ENCODE peak calls at places on chromosomes 13 and 19, in six cellular contexts. One of them, this sample, is unnamed.

GRCh38 chr13:41075034-41075433 is 13.7 kb downstream of the WBP4 start:
- DNase-seq in sigmoid colon: no peak
- DNase-seq in GM12891: no peak
- DNase-seq in transverse colon: no peak
- DNase-seq in upper lobe of left lung: no peak
- DNase-seq in prostate gland: peak
- DNase-seq in this sample: no peak

GRCh38 chr13:49248433-49249002 is 793 bp downstream of the CDADC1 start:
- DNase-seq in sigmoid colon: no peak
- DNase-seq in GM12891: no peak
- DNase-seq in transverse colon: no peak
- DNase-seq in upper lobe of left lung: peak
- DNase-seq in prostate gland: no peak
- DNase-seq in this sample: peak

GRCh38 chr13:57653229-57653994 is 21.9 kb downstream of the PCDH17 start:
- DNase-seq in sigmoid colon: no peak
- DNase-seq in GM12891: no peak
- DNase-seq in transverse colon: no peak
- DNase-seq in upper lobe of left lung: no peak
- DNase-seq in prostate gland: no peak
- DNase-seq in this sample: no peak

GRCh38 chr13:92354583-92354982 is 872.0 kb upstream of the GPC6 start:
- DNase-seq in sigmoid colon: no peak
- DNase-seq in GM12891: no peak
- DNase-seq in transverse colon: no peak
- DNase-seq in upper lobe of left lung: no peak
- DNase-seq in prostate gland: no peak
- DNase-seq in this sample: no peak

GRCh38 chr13:107421951-107422350 is 793.4 kb downstream of the LIG4 start:
- DNase-seq in sigmoid colon: no peak
- DNase-seq in GM12891: no peak
- DNase-seq in transverse colon: no peak
- DNase-seq in upper lobe of left lung: no peak
- DNase-seq in prostate gland: no peak
- DNase-seq in this sample: no peak

GRCh38 chr19:10353793-10354391 is 14.5 kb upstream of the ICAM3 start:
- DNase-seq in sigmoid colon: no peak
- DNase-seq in GM12891: no peak
- DNase-seq in transverse colon: peak
- DNase-seq in upper lobe of left lung: no peak
- DNase-seq in prostate gland: no peak
- DNase-seq in this sample: no peak

GRCh38 chr19:4754248-4754647 is 30.6 kb upstream of the DPP9 start:
- DNase-seq in sigmoid colon: no peak
- DNase-seq in GM12891: no peak
- DNase-seq in transverse colon: no peak
- DNase-seq in upper lobe of left lung: no peak
- DNase-seq in prostate gland: no peak
- DNase-seq in this sample: peak

GRCh38 chr19:47113446-47114348 is at the start of gene ZC3H4:
- DNase-seq in sigmoid colon: peak
- DNase-seq in GM12891: peak
- DNase-seq in transverse colon: peak
- DNase-seq in upper lobe of left lung: peak
- DNase-seq in prostate gland: peak
- DNase-seq in this sample: peak

GRCh38 chr19:34364830-34365462 is at the start of gene GPI:
- DNase-seq in sigmoid colon: peak
- DNase-seq in GM12891: peak
- DNase-seq in transverse colon: peak
- DNase-seq in upper lobe of left lung: peak
- DNase-seq in prostate gland: peak
- DNase-seq in this sample: peak

GRCh38 chr19:13864513-13865242 is 12.3 kb upstream of the NANOS3 start:
- DNase-seq in sigmoid colon: no peak
- DNase-seq in GM12891: no peak
- DNase-seq in transverse colon: no peak
- DNase-seq in upper lobe of left lung: no peak
- DNase-seq in prostate gland: no peak
- DNase-seq in this sample: no peak

GRCh38 chr13:114099191-114099590 is 33.2 kb downstream of the RASA3 start:
- DNase-seq in sigmoid colon: peak
- DNase-seq in GM12891: no peak
- DNase-seq in transverse colon: peak
- DNase-seq in upper lobe of left lung: peak
- DNase-seq in prostate gland: peak
- DNase-seq in this sample: peak

GRCh38 chr13:95243207-95243606 is 58.0 kb downstream of the ABCC4 start:
- DNase-seq in sigmoid colon: no peak
- DNase-seq in GM12891: no peak
- DNase-seq in transverse colon: no peak
- DNase-seq in upper lobe of left lung: no peak
- DNase-seq in prostate gland: no peak
- DNase-seq in this sample: no peak
- TF ChIP-seq POLR2AphosphoS5 in sigmoid colon: no peak
- TF ChIP-seq POLR2AphosphoS5 in GM12891: no peak
- TF ChIP-seq POLR2AphosphoS5 in transverse colon: no peak
- TF ChIP-seq POLR2AphosphoS5 in upper lobe of left lung: no peak
- TF ChIP-seq POLR2AphosphoS5 in prostate gland: no peak
- TF ChIP-seq POLR2AphosphoS5 in this sample: no peak

DNA sequence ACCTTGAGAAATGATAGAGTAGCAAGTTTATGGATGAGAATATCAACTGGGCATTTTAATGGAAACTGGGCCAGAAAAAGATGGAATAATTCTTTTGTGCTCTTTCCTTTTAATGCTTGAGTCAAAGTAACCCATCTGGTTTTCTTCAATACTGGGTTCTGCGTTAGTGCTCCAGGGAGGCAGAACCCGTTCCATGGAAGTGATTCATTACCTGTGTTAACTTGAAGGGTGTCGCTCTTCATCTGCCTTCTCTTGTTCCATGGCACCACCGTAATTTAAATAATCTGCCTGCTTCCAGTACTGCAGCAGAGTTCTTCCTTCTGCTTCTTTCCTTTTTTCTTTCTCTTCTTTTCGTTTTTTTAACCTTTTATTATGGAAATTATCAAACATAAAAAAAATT is 14.7 kb upstream of the USP12 start:
- DNase-seq in sigmoid colon: no peak
- DNase-seq in GM12891: no peak
- DNase-seq in transverse colon: no peak
- DNase-seq in upper lobe of left lung: no peak
- DNase-seq in prostate gland: no peak
- DNase-seq in this sample: no peak
- TF ChIP-seq POLR2AphosphoS5 in sigmoid colon: no peak
- TF ChIP-seq POLR2AphosphoS5 in GM12891: no peak
- TF ChIP-seq POLR2AphosphoS5 in transverse colon: no peak
- TF ChIP-seq POLR2AphosphoS5 in upper lobe of left lung: no peak
- TF ChIP-seq POLR2AphosphoS5 in prostate gland: no peak
- TF ChIP-seq POLR2AphosphoS5 in this sample: no peak

GRCh38 chr13:33815011-33815550 is 2.9 kb upstream of the RFC3 start:
- DNase-seq in sigmoid colon: no peak
- DNase-seq in GM12891: no peak
- DNase-seq in transverse colon: no peak
- DNase-seq in upper lobe of left lung: no peak
- DNase-seq in prostate gland: no peak
- DNase-seq in this sample: no peak

GRCh38 chr13:33816912-33817311 is 1.0 kb upstream of the RFC3 start:
- DNase-seq in sigmoid colon: no peak
- DNase-seq in GM12891: no peak
- DNase-seq in transverse colon: no peak
- DNase-seq in upper lobe of left lung: no peak
- DNase-seq in prostate gland: no peak
- DNase-seq in this sample: no peak

GRCh38 chr13:33817513-33817842 is 471 bp upstream of the RFC3 start:
- DNase-seq in sigmoid colon: no peak
- DNase-seq in GM12891: no peak
- DNase-seq in transverse colon: no peak
- DNase-seq in upper lobe of left lung: no peak
- DNase-seq in prostate gland: no peak
- DNase-seq in this sample: no peak

DNA sequence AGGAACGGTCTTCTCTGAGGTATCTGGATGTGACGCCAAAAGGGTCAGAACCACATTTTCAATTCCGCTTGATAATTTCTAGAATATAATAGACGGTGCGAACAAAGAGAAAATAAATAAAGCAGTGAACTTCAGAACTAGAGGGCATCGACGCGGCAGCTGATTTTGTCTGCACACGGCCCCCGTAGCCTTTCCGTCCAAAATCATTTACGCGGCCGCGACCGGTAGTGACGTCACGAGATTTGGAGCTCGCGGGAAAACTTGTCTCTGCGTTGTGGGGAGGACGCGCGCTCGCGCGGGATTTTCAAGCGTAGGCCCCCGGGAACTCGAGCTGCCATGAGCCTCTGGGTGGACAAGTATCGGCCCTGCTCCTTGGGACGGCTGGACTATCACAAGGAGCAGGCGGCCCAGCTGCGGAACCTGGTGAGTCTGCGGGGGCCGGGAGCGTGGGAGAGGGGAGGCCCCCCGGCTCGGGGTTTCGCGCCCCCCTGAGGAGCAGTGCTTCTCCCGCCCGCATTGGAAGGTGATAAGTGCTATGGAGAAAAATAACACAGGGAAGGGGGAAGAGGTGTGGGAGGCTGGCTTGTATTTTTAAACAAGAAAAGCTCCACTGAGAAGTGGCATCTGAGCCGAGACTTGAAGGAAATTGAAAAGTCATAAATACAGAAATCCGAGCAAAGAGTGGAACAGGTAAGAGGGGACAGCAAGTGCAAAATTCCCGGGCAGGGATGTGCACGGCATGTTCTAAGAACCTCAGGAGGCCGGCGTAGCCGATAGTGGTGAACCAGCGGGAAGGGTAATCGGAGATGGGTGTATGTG is at the start of gene RFC3:
- DNase-seq in sigmoid colon: peak
- DNase-seq in GM12891: peak
- DNase-seq in transverse colon: peak
- DNase-seq in upper lobe of left lung: peak
- DNase-seq in prostate gland: peak
- DNase-seq in this sample: peak
- TF ChIP-seq POLR2AphosphoS5 in sigmoid colon: peak
- TF ChIP-seq POLR2AphosphoS5 in GM12891: peak
- TF ChIP-seq POLR2AphosphoS5 in transverse colon: peak
- TF ChIP-seq POLR2AphosphoS5 in upper lobe of left lung: peak
- TF ChIP-seq POLR2AphosphoS5 in prostate gland: peak
- TF ChIP-seq POLR2AphosphoS5 in this sample: no peak

DNA sequence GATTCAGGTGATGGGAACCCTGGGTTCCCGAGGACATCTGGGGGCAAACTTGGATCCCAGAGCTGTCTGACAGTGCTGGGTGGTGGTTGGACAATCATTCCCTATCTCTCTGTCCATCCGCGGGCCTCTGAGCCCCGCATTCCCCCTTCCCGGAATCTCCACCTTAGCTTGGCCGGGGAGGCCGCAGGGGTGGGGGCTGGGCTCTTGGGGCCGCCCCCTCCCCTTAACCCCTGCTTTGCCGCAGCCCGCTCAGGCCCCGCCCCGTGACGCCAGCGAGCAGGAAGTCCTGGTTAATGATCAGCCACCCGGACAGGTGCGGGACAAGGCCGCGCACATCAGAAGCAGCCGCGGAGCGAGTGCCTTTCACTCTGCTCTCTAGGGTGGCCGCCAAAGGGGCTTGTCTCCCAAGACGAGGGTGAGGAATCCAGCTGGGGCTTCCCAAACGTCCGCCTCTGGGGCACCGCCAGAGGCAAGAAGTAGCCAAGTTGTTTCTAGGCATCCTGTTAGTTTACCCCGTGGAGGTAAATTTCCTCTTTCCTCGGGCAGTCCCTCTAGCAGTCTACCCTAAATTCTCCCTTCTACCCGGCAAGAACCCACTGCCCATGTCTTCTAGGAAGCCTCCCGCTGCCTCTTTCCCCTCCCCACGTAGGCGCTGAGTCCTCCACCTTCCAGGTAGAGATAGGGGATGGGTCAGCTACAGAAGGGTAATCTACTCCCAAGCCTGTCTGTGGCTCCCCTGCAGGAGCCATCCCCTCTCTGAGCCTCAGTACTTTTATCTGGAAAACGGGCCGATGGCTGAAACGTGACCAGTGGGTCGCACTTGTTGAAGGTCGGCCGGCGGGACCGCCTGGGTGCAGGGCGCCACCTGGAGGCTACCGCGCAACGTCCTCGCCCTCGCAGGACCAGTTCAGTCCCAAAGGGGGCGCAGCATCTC is 3.0 kb downstream of the IRF2BP1 start:
- DNase-seq in sigmoid colon: peak
- DNase-seq in GM12891: peak
- DNase-seq in transverse colon: peak
- DNase-seq in upper lobe of left lung: peak
- DNase-seq in prostate gland: peak
- DNase-seq in this sample: peak
- TF ChIP-seq POLR2AphosphoS5 in sigmoid colon: no peak
- TF ChIP-seq POLR2AphosphoS5 in GM12891: no peak
- TF ChIP-seq POLR2AphosphoS5 in transverse colon: peak
- TF ChIP-seq POLR2AphosphoS5 in upper lobe of left lung: no peak
- TF ChIP-seq POLR2AphosphoS5 in prostate gland: peak
- TF ChIP-seq POLR2AphosphoS5 in this sample: peak

DNA sequence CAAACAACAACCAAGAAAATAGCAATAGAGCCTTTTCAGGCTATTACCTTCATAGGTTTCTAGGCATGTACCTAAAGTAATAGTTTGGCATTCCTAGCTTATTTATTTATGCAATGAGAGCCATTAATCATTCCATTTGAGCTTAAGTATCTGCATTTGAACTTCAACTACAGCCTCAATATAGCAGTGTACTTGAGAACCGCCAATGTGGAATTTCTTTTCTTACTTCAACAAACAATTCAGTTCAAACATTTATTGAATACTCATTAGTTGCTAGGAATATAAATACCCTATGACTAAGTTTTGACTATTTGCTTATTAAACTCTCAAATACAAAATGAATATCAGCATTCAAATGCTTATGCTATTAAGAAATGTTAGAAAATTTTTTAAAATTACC is 38.0 kb upstream of the FREM2 start:
- DNase-seq in sigmoid colon: no peak
- DNase-seq in GM12891: no peak
- DNase-seq in transverse colon: no peak
- DNase-seq in upper lobe of left lung: no peak
- DNase-seq in prostate gland: no peak
- DNase-seq in this sample: no peak
- TF ChIP-seq POLR2AphosphoS5 in sigmoid colon: no peak
- TF ChIP-seq POLR2AphosphoS5 in GM12891: no peak
- TF ChIP-seq POLR2AphosphoS5 in transverse colon: no peak
- TF ChIP-seq POLR2AphosphoS5 in upper lobe of left lung: no peak
- TF ChIP-seq POLR2AphosphoS5 in prostate gland: no peak
- TF ChIP-seq POLR2AphosphoS5 in this sample: no peak

DNA sequence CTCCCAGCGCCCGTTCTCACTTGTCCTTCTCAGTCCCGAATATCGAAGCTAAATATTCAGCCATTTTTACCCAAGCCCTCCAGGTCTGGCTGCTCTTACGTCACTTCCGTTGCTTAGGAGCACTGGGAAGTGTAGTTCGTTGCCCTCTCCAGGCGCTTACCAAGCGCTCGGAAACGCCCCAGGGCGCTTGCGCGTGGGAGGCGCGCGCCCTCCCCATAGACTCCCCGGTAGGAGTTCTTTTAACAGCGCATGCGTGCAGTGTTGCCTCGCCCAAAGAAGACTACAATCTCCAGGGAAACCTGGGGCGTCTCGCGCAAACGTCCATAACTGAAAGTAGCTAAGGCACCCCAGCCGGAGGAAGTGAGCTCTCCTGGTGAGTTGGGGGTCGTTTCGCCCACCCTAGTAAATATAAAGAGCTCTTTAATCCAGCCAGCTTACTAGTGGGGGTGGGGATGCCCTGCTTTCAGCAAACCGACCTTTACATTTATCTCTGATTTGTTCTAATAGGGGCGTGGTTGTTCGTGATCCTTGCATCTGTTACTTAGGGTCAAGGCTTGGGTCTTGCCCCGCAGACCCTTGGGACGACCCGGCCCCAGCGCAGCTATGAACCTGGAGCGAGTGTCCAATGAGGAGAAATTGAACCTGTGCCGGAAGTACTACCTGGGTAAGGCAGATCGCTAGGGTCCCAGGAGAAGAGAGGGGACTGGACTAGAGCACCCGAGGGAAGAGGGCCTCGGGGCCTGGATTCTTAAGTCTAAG is at the start of the genes PSENEN and U2AF1L4:
- DNase-seq in sigmoid colon: peak
- DNase-seq in GM12891: peak
- DNase-seq in transverse colon: peak
- DNase-seq in upper lobe of left lung: peak
- DNase-seq in prostate gland: peak
- DNase-seq in this sample: peak
- TF ChIP-seq POLR2AphosphoS5 in sigmoid colon: peak
- TF ChIP-seq POLR2AphosphoS5 in GM12891: no peak
- TF ChIP-seq POLR2AphosphoS5 in transverse colon: peak
- TF ChIP-seq POLR2AphosphoS5 in upper lobe of left lung: peak
- TF ChIP-seq POLR2AphosphoS5 in prostate gland: peak
- TF ChIP-seq POLR2AphosphoS5 in this sample: no peak